ENCODE peak calls at places on chromosomes 13 and 19, in seven cellular contexts. One of them, this sample, is unnamed.

GRCh38 chr13:20389696-20390525 is 135.7 kb downstream of the CRYL1 start:
- DNase-seq in DMS153: no peak
- DNase-seq in mucosa of descending colon: no peak
- DNase-seq in AG10803: no peak
- DNase-seq in Kasumi-1: no peak
- DNase-seq in NCI-H226: no peak
- DNase-seq in GM04504: no peak
- DNase-seq in this sample: no peak

GRCh38 chr13:44172411-44172810 is 201.2 kb upstream of the SERP2 start:
- DNase-seq in NCI-H226: peak
- DNase-seq in AG10803: peak
- DNase-seq in DMS153: no peak
- DNase-seq in Kasumi-1: no peak
- DNase-seq in GM04504: no peak
- DNase-seq in mucosa of descending colon: no peak
- DNase-seq in this sample: no peak

GRCh38 chr19:54364775-54365257 is at the start of gene LAIR1:
- DNase-seq in AG10803: no peak
- DNase-seq in mucosa of descending colon: peak
- DNase-seq in DMS153: no peak
- DNase-seq in GM04504: no peak
- DNase-seq in Kasumi-1: peak
- DNase-seq in NCI-H226: no peak
- DNase-seq in this sample: no peak

GRCh38 chr13:49340161-49340560 is 92.4 kb downstream of the CDADC1 start:
- DNase-seq in GM04504: no peak
- DNase-seq in Kasumi-1: no peak
- DNase-seq in DMS153: no peak
- DNase-seq in AG10803: no peak
- DNase-seq in NCI-H226: no peak
- DNase-seq in mucosa of descending colon: no peak
- DNase-seq in this sample: no peak

GRCh38 chr13:40217675-40218074 is 448.8 kb downstream of the FOXO1 start:
- DNase-seq in Kasumi-1: no peak
- DNase-seq in DMS153: no peak
- DNase-seq in AG10803: no peak
- DNase-seq in GM04504: no peak
- DNase-seq in NCI-H226: no peak
- DNase-seq in mucosa of descending colon: no peak
- DNase-seq in this sample: no peak

GRCh38 chr13:77477299-77477848 is 58.1 kb upstream of the SCEL start:
- DNase-seq in AG10803: no peak
- DNase-seq in DMS153: no peak
- DNase-seq in NCI-H226: no peak
- DNase-seq in Kasumi-1: no peak
- DNase-seq in GM04504: no peak
- DNase-seq in mucosa of descending colon: no peak
- DNase-seq in this sample: no peak

GRCh38 chr19:48795855-48796142 is 15.0 kb downstream of the BCAT2 start:
- DNase-seq in AG10803: no peak
- DNase-seq in DMS153: no peak
- DNase-seq in GM04504: no peak
- DNase-seq in NCI-H226: no peak
- DNase-seq in mucosa of descending colon: peak
- DNase-seq in Kasumi-1: no peak
- DNase-seq in this sample: no peak

GRCh38 chr19:1066748-1067340 is at the start of gene ARHGAP45:
- DNase-seq in mucosa of descending colon: peak
- DNase-seq in NCI-H226: peak
- DNase-seq in DMS153: no peak
- DNase-seq in AG10803: no peak
- DNase-seq in Kasumi-1: peak
- DNase-seq in GM04504: no peak
- DNase-seq in this sample: no peak

GRCh38 chr13:92896842-92897241 is 329.8 kb upstream of the GPC6 start:
- DNase-seq in DMS153: peak
- DNase-seq in Kasumi-1: peak
- DNase-seq in AG10803: peak
- DNase-seq in GM04504: no peak
- DNase-seq in mucosa of descending colon: no peak
- DNase-seq in NCI-H226: peak
- DNase-seq in this sample: peak

GRCh38 chr13:59424661-59425060 is 739.1 kb downstream of the DIAPH3 start:
- DNase-seq in AG10803: peak
- DNase-seq in Kasumi-1: no peak
- DNase-seq in GM04504: no peak
- DNase-seq in NCI-H226: peak
- DNase-seq in mucosa of descending colon: no peak
- DNase-seq in DMS153: no peak
- DNase-seq in this sample: no peak